ENCODE peak calls at places on chromosomes 12 and 14, in four cellular contexts. One of them, this sample, is unnamed.

GRCh38 chr12:47189753-47190152 is 110.0 kb upstream of the AMIGO2 start:
- DNase-seq in IMR-90: no peak
- DNase-seq in H1: no peak
- DNase-seq in H9: peak
- DNase-seq in this sample: no peak

GRCh38 chr12:15712823-15713663 is 76.1 kb downstream of the EPS8 start:
- DNase-seq in IMR-90: no peak
- DNase-seq in H9: no peak
- DNase-seq in H1: no peak
- DNase-seq in this sample: no peak

GRCh38 chr14:101072945-101073597 is 169.5 kb upstream of the RTL1 start:
- DNase-seq in H9: peak
- DNase-seq in IMR-90: peak
- DNase-seq in H1: peak
- DNase-seq in this sample: peak

GRCh38 chr14:20419404-20419803 is 6.1 kb upstream of the TEP1 start:
- DNase-seq in IMR-90: no peak
- DNase-seq in H1: no peak
- DNase-seq in H9: no peak
- DNase-seq in this sample: no peak

GRCh38 chr14:22489247-22489551 is 99.8 kb downstream of the DAD1 start:
- DNase-seq in IMR-90: no peak
- DNase-seq in H1: no peak
- DNase-seq in H9: no peak
- DNase-seq in this sample: peak

GRCh38 chr14:68384335-68384734 is 408.5 kb downstream of the ZFP36L1 start:
- DNase-seq in IMR-90: no peak
- DNase-seq in H1: no peak
- DNase-seq in H9: no peak
- DNase-seq in this sample: no peak

GRCh38 chr12:14952295-14952995 is 9.0 kb downstream of the ARHGDIB start:
- DNase-seq in H9: no peak
- DNase-seq in IMR-90: peak
- DNase-seq in H1: no peak
- DNase-seq in this sample: peak

GRCh38 chr14:22733829-22734228 is 32.7 kb upstream of the OXA1L start:
- DNase-seq in H9: no peak
- DNase-seq in H1: no peak
- DNase-seq in IMR-90: no peak
- DNase-seq in this sample: no peak

GRCh38 chr12:9951026-9951652 is 19.0 kb upstream of the CLEC2A start:
- DNase-seq in H1: no peak
- DNase-seq in IMR-90: no peak
- DNase-seq in H9: no peak
- DNase-seq in this sample: no peak

GRCh38 chr14:35229495-35230089 is 62.6 kb upstream of the PSMA6 start:
- DNase-seq in IMR-90: no peak
- DNase-seq in H9: no peak
- DNase-seq in H1: no peak
- DNase-seq in this sample: peak

GRCh38 chr12:56028511-56029165 is 7.8 kb downstream of the IKZF4 start:
- DNase-seq in H1: no peak
- DNase-seq in H9: no peak
- DNase-seq in IMR-90: no peak
- DNase-seq in this sample: no peak

GRCh38 chr12:81998761-81999378 is 239.7 kb upstream of the PPFIA2 start:
- DNase-seq in H1: no peak
- DNase-seq in H9: no peak
- DNase-seq in IMR-90: no peak
- DNase-seq in this sample: no peak

GRCh38 chr12:2868986-2869385 is 8.0 kb downstream of the FOXM1 start:
- DNase-seq in IMR-90: peak
- DNase-seq in H9: no peak
- DNase-seq in H1: no peak
- DNase-seq in this sample: no peak

GRCh38 chr14:92960706-92961566 is 38.0 kb downstream of the CHGA start:
- DNase-seq in H9: no peak
- DNase-seq in H1: no peak
- DNase-seq in IMR-90: peak
- DNase-seq in this sample: peak

GRCh38 chr12:132253698-132254480 is 75.5 kb downstream of the GALNT9 start:
- DNase-seq in IMR-90: no peak
- DNase-seq in H9: no peak
- DNase-seq in H1: no peak
- DNase-seq in this sample: no peak

GRCh38 chr12:12715459-12716150 is 1.6 kb upstream of the CDKN1B start:
- DNase-seq in IMR-90: no peak
- DNase-seq in H1: no peak
- DNase-seq in H9: no peak
- DNase-seq in this sample: no peak

GRCh38 chr14:104757238-104757585 is 4.3 kb downstream of the SIVA1 start:
- DNase-seq in H9: no peak
- DNase-seq in IMR-90: no peak
- DNase-seq in H1: no peak
- DNase-seq in this sample: no peak
- H3K56ac ChIP-seq in H9: no peak
- H3K56ac ChIP-seq in IMR-90: no peak
- H3K56ac ChIP-seq in H1: no peak
- H3K56ac ChIP-seq in this sample: no peak

GRCh38 chr12:68376901-68377300 is 44.7 kb upstream of the MDM1 start:
- DNase-seq in H9: no peak
- DNase-seq in H1: no peak
- DNase-seq in IMR-90: no peak
- DNase-seq in this sample: no peak
- H2AK5ac ChIP-seq in H9: no peak
- H2AK5ac ChIP-seq in H1: no peak
- H2AK5ac ChIP-seq in IMR-90: no peak
- H2AK5ac ChIP-seq in this sample: no peak

GRCh38 chr14:72430457-72430856 is 463.4 kb downstream of the DPF3 start:
- DNase-seq in H9: no peak
- DNase-seq in IMR-90: no peak
- DNase-seq in H1: no peak
- DNase-seq in this sample: no peak
- H3K56ac ChIP-seq in H9: no peak
- H3K56ac ChIP-seq in IMR-90: no peak
- H3K56ac ChIP-seq in H1: no peak
- H3K56ac ChIP-seq in this sample: no peak

GRCh38 chr12:121992059-121992879 is 29.4 kb upstream of the BCL7A start:
- DNase-seq in H1: no peak
- DNase-seq in IMR-90: peak
- DNase-seq in H9: no peak
- DNase-seq in this sample: no peak

GRCh38 chr12:121989266-121989950 is 32.3 kb upstream of the BCL7A start:
- DNase-seq in IMR-90: no peak
- DNase-seq in H1: no peak
- DNase-seq in H9: no peak
- DNase-seq in this sample: no peak

GRCh38 chr12:121986494-121987245 is 35.0 kb upstream of the BCL7A start:
- DNase-seq in H9: no peak
- DNase-seq in H1: no peak
- DNase-seq in IMR-90: no peak
- DNase-seq in this sample: no peak

GRCh38 chr12:121989951-121990647 is 31.6 kb upstream of the BCL7A start:
- DNase-seq in H1: no peak
- DNase-seq in H9: no peak
- DNase-seq in IMR-90: no peak
- DNase-seq in this sample: no peak

GRCh38 chr12:121990692-121991603 is 30.7 kb upstream of the BCL7A start:
- DNase-seq in H1: no peak
- DNase-seq in H9: no peak
- DNase-seq in IMR-90: peak
- DNase-seq in this sample: no peak
- H2AK5ac ChIP-seq in H1: no peak
- H2AK5ac ChIP-seq in H9: no peak
- H2AK5ac ChIP-seq in IMR-90: peak
- H2AK5ac ChIP-seq in this sample: no peak

GRCh38 chr14:106174206-106174605 is 647.8 kb downstream of the TMEM121 start:
- DNase-seq in H1: no peak
- DNase-seq in IMR-90: no peak
- DNase-seq in H9: no peak
- DNase-seq in this sample: no peak
- H3K56ac ChIP-seq in H1: no peak
- H3K56ac ChIP-seq in IMR-90: no peak
- H3K56ac ChIP-seq in H9: no peak
- H3K56ac ChIP-seq in this sample: no peak